ENCODE peak calls at places on chromosomes 6 and 20, in five cellular contexts. Q, X, N, L and E are unnamed samples.

GRCh38 chr6:144718431-144718830 is 433.3 kb downstream of the UTRN start:
- DNase-seq in Q (no peak), X (no peak), N (no peak), L (no peak), E (no peak)

GRCh38 chr6:33823806-33824205 is 20.0 kb upstream of the MLN start:
- DNase-seq in Q (no peak), X (peak), N (no peak), L (no peak), E (no peak)

GRCh38 chr20:56629464-56630085 is 469 bp downstream of the TFAP2C start:
- DNase-seq in Q (no peak), X (no peak), N (no peak), L (no peak), E (peak)

GRCh38 chr20:32979201-32979998 is 24.8 kb downstream of the SUN5 start:
- DNase-seq in Q (no peak), X (no peak), N (no peak), L (no peak), E (no peak)

GRCh38 chr20:23546435-23547144 is 21.7 kb downstream of the CST9L start:
- DNase-seq in Q (no peak), X (no peak), N (no peak), L (no peak), E (no peak)

GRCh38 chr6:43627008-43627825 is 1.8 kb downstream of the GTPBP2 start:
- DNase-seq in Q (no peak), X (no peak), N (peak), L (peak), E (peak)

GRCh38 chr6:20211941-20212391 is 303 bp downstream of the MBOAT1 start:
- DNase-seq in Q (peak), X (peak), N (no peak), L (peak), E (no peak)

GRCh38 chr6:135576055-135576454 is 78.5 kb upstream of the AHI1 start:
- DNase-seq in Q (no peak), X (no peak), N (no peak), L (peak), E (no peak)

GRCh38 chr6:126261792-126262421 is 78.0 kb upstream of the CENPW start:
- DNase-seq in Q (peak), X (peak), N (no peak), L (no peak), E (no peak)

GRCh38 chr6:1256435-1257008 is 55.4 kb upstream of the FOXQ1 start:
- DNase-seq in Q (no peak), X (no peak), N (no peak), L (no peak), E (no peak)

GRCh38 chr6:50820590-50821234 is 2.0 kb downstream of the TFAP2B start:
- DNase-seq in Q (no peak), X (no peak), N (no peak), L (no peak), E (no peak)

GRCh38 chr6:12158686-12159415 is 131.3 kb upstream of the EDN1 start:
- DNase-seq in Q (no peak), X (no peak), N (no peak), L (no peak), E (no peak)

GRCh38 chr6:79079425-79080130 is 1.5 kb upstream of the PHIP start:
- DNase-seq in Q (no peak), X (no peak), N (no peak), L (peak), E (no peak)

GRCh38 chr20:41398408-41398807 is 31.8 kb upstream of the EMILIN3 start:
- DNase-seq in Q (no peak), X (no peak), N (no peak), L (peak), E (no peak)

GRCh38 chr6:35973670-35974222 is 50.7 kb downstream of the SLC26A8 start:
- DNase-seq in Q (no peak), X (no peak), N (no peak), L (peak), E (peak)

GRCh38 chr6:37316071-37316470 is 37.7 kb upstream of the RNF8 start:
- DNase-seq in Q (no peak), X (no peak), N (no peak), L (no peak), E (no peak)

GRCh38 chr6:135861189-135861588 is 9.7 kb downstream of the PDE7B start:
- DNase-seq in Q (no peak), X (no peak), N (no peak), L (no peak), E (no peak)

GRCh38 chr20:23629017-23629541 is 8.7 kb downstream of the CST3 start:
- DNase-seq in Q (no peak), X (peak), N (no peak), L (peak), E (no peak)

GRCh38 chr6:24930386-24930785 is 5.4 kb downstream of the RIPOR2 start:
- DNase-seq in Q (no peak), X (no peak), N (no peak), L (peak), E (no peak)

GRCh38 chr20:49594143-49594928 is 26.4 kb upstream of the PTGIS start:
- DNase-seq in Q (peak), X (no peak), N (no peak), L (peak), E (no peak)

GRCh38 chr6:32195902-32196681 is 3.6 kb upstream of the GPSM3 start:
- DNase-seq in Q (peak), X (peak), N (peak), L (peak), E (peak)

GRCh38 chr6:28657756-28658465 is 132.2 kb downstream of the GPX5 start:
- DNase-seq in Q (no peak), X (no peak), N (peak), L (peak), E (peak)

GRCh38 chr6:98039876-98040605 is 757.0 kb upstream of the MMS22L start:
- DNase-seq in Q (no peak), X (no peak), N (no peak), L (peak), E (no peak)

GRCh38 chr6:136846046-136846445 is 23.7 kb downstream of the PEX7 start:
- DNase-seq in Q (no peak), X (no peak), N (peak), L (peak), E (peak)

GRCh38 chr20:10647471-10647870 is 26.3 kb downstream of the JAG1 start:
- DNase-seq in Q (no peak), X (no peak), N (peak), L (no peak), E (peak)

GRCh38 chr6:7546832-7547714 is 5.6 kb downstream of the DSP start:
- DNase-seq in Q (no peak), X (no peak), N (no peak), L (no peak), E (no peak)

GRCh38 chr6:121506761-121507754 is 71.6 kb downstream of the GJA1 start:
- DNase-seq in Q (no peak), X (no peak), N (no peak), L (peak), E (no peak)
- TF ChIP-seq CTCF in Q (no peak), X (no peak), N (no peak), L (no peak), E (no peak)

GRCh38 chr6:30075094-30075986 is at the start of gene RNF39:
- DNase-seq in Q (peak), X (peak), N (no peak), L (no peak), E (peak)
- TF ChIP-seq CTCF in Q (peak), X (no peak), N (peak), L (peak), E (peak)

GRCh38 chr20:44887466-44887865 is 2.0 kb downstream of the YWHAB start:
- DNase-seq in Q (no peak), X (no peak), N (no peak), L (no peak), E (no peak)

GRCh38 chr20:44885392-44886275 is at the start of gene YWHAB:
- DNase-seq in Q (peak), X (peak), N (peak), L (peak), E (peak)

GRCh38 chr20:44886828-44887227 is 1.3 kb downstream of the YWHAB start:
- DNase-seq in Q (no peak), X (no peak), N (no peak), L (no peak), E (no peak)

GRCh38 chr20:44886276-44886671 is 769 bp downstream of the YWHAB start:
- DNase-seq in Q (no peak), X (no peak), N (no peak), L (no peak), E (no peak)

GRCh38 chr20:44888226-44889103 is 3.0 kb downstream of the YWHAB start:
- DNase-seq in Q (no peak), X (no peak), N (no peak), L (peak), E (no peak)
- TF ChIP-seq CTCF in Q (no peak), X (no peak), N (peak), L (peak), E (no peak)

DNA sequence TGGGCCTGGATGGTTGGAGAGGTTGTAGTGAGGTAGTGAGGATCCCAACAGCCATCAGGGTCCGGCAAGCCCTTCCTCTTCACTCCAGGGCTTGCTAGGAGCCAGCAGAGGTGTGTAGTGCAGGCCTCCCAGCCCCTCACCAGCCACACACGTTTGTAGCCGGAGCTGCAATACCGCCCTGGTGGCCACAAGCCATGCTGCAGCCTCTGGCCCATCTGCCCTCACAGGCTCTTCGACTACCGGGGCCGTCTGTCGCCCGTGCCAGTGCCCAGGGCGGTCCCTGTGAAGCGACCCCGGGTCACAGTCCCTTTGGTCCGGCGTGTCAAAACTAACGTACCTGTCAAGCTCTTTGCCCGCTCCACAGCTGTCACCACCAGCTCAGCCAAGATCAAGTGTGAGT is 36.4 kb downstream of the EIF2S2 start:
- DNase-seq in Q (no peak), X (no peak), N (no peak), L (no peak), E (no peak)
- TF ChIP-seq CTCF in Q (no peak), X (no peak), N (no peak), L (peak), E (no peak)